ENCODE peak calls at places on chromosome 1, in nine cellular contexts. O is uterus, S is astrocyte of the spinal cord, R is fibroblast of pulmonary artery, Z is AG10803, L is upper lobe of right lung, D is HCT116, I is IMR-90, J is dorsolateral prefrontal cortex. E is an unnamed sample.

GRCh38 chr1:193663965-193664364 is 477.6 kb upstream of the B3GALT2 start:
- DNase-seq in R (no peak), J (no peak), S (no peak), D (no peak), O (no peak), Z (no peak), I (no peak), L (no peak), E (no peak)

GRCh38 chr1:12518956-12519707 is 98.9 kb downstream of the DHRS3 start:
- DNase-seq in Z (peak; percentile 72), S (peak; percentile 78), I (peak; percentile 63), L (no peak), D (no peak), O (peak; percentile 81), R (peak; percentile 55), J (peak; percentile 56), E (peak; percentile 52)

GRCh38 chr1:171712341-171712740 is 29.5 kb downstream of the VAMP4 start:
- DNase-seq in D (no peak), R (no peak), L (no peak), Z (no peak), J (no peak), O (no peak), I (no peak), S (no peak), E (no peak)

GRCh38 chr1:66503841-66504470 is 30.0 kb upstream of the SGIP1 start:
- DNase-seq in J (no peak), D (peak; percentile 68), Z (peak; percentile 81), S (peak; percentile 69), R (peak; percentile 88), L (no peak), I (peak; percentile 81), O (peak; percentile 20), E (no peak)

GRCh38 chr1:198711837-198712236 is 73.0 kb downstream of the PTPRC start:
- DNase-seq in R (no peak), D (no peak), O (no peak), J (no peak), I (no peak), Z (no peak), S (no peak), L (no peak), E (no peak)

GRCh38 chr1:18879791-18880309 is 20.4 kb upstream of the TAS1R2 start:
- DNase-seq in D (no peak), R (no peak), L (no peak), Z (no peak), J (no peak), O (no peak), S (no peak), I (no peak), E (no peak)

GRCh38 chr1:30196457-30196856 is 526.9 kb downstream of the MATN1 start:
- DNase-seq in L (no peak), O (no peak), J (no peak), S (no peak), R (no peak), D (no peak), Z (no peak), I (no peak), E (no peak)

GRCh38 chr1:235275836-235276235 is 52.1 kb downstream of the ARID4B start:
- DNase-seq in L (no peak), Z (no peak), I (no peak), O (no peak), S (no peak), R (no peak), D (no peak), J (no peak), E (no peak)

GRCh38 chr1:9164537-9164910 is 35.6 kb upstream of the GPR157 start:
- DNase-seq in O (no peak), I (no peak), D (no peak), R (no peak), L (no peak), Z (peak; percentile 38), S (peak; percentile 41), J (no peak), E (no peak)

DNA sequence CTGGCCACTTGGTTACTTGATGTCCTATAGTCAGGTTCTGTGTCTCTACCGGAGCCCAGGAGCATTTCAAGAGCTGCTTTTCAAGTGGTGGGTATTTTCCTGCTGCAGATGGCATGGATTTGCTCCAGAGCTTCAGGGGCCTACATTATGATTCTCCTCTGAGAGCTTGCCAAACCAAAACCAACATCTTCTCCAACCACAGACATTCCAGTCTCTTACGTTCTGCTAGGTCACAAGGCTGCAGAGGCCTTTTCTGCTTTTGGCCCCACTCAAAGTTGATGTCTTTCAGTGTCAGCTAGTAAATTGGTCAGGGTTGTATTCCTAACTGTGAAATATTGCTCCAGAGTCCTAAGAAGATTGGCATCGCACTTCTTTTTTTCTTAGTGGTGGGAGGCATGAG is 14.7 kb upstream of the AQP10 start:
- DNase-seq in D (no peak), L (no peak), S (peak; percentile 26), J (no peak), R (no peak), Z (peak; percentile 86), I (peak; percentile 31), O (no peak), E (no peak)
- TF ChIP-seq CTCF in D (no peak), L (no peak), S (no peak), J (no peak), R (no peak), Z (no peak), I (no peak), O (no peak), E (no peak)

GRCh38 chr1:156642265-156643185 is 608 bp downstream of the BCAN start:
- DNase-seq in R (no peak), I (no peak), Z (no peak), J (no peak), O (no peak), S (no peak), D (no peak), L (no peak), E (no peak)
- H3K4me3 ChIP-seq in R (no peak overlapping the region), I (no peak overlapping the region), Z (no peak overlapping the region), J (peak overlapping the region; percentile 67), O (peak overlapping the region; percentile 29), S (no peak overlapping the region), D (no peak overlapping the region), L (peak overlapping the region; percentile 23), E (peak overlapping the region; percentile 54)

GRCh38 chr1:78688701-78689100 is 39.1 kb downstream of the IFI44 start:
- DNase-seq in O (no peak), S (peak; percentile 68), I (peak; percentile 57), R (peak; percentile 76), L (no peak), J (no peak), D (no peak), Z (peak; percentile 79), E (no peak)
- TF ChIP-seq CTCF in O (no peak), S (peak; percentile 43), I (peak; percentile 49), R (peak; percentile 49), L (no peak), J (peak; percentile 30), D (no peak), Z (peak; percentile 60), E (no peak)

DNA sequence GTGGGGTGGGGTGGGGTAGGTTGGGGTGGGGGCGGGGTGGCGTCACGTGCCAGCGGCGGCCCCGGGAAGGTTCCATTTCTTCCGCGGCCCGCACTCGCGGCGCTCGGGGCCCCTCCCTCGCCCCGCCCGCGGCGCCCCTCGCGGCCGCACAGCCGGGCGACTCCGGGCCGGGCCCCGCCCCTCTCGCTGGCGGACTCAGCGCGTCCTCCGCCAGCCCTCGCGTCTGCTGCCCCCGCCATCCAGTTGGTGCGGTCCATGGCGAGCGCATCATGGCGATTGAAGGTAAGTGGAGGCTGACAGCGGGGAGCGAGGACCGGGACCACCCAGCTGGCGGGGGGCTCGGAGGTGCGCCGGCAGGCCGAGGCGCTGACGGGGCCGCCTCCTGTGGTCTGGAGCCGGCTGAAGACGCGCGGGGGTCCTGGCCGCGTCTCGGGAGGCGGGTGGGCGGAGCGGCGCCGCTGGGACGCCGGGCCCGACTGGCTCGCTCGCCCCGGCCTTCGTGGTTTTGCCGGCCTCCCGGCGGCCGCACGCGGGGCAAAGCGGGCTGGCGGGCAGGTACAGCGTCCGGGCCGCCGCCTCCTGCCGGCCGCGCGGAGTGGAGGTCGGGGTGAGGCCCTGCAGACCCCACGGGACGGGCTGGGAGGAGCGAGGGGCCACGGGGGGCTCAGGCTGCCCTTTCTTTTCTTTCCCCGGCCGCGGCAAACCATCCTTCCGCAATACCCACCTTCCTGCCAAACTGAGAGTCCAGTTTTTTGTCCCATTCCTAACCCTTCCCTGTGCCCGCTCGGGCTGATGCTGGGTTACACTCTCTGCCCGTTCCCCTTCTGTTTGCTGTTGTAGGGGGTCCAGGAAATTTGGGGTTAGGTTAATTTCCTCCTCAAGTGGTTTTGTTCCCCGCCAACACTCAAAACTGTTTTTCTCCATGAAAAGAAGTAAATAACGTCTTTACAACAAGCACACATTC is at the start of gene SYT14:
- DNase-seq in R (peak; percentile 78), D (no peak), J (peak; percentile 54), S (peak; percentile 69), L (no peak), Z (peak; percentile 31), I (peak; percentile 25), O (no peak), E (no peak)
- H3K4me3 ChIP-seq in R (peak within 1 kb of the TSS; percentile 63), D (no peak within 1 kb of the TSS), J (peak within 1 kb of the TSS; percentile 65), S (peak within 1 kb of the TSS; percentile 51), L (no peak within 1 kb of the TSS), Z (peak within 1 kb of the TSS; percentile 51), I (peak within 1 kb of the TSS; percentile 61), O (no peak within 1 kb of the TSS), E (no peak within 1 kb of the TSS)

DNA sequence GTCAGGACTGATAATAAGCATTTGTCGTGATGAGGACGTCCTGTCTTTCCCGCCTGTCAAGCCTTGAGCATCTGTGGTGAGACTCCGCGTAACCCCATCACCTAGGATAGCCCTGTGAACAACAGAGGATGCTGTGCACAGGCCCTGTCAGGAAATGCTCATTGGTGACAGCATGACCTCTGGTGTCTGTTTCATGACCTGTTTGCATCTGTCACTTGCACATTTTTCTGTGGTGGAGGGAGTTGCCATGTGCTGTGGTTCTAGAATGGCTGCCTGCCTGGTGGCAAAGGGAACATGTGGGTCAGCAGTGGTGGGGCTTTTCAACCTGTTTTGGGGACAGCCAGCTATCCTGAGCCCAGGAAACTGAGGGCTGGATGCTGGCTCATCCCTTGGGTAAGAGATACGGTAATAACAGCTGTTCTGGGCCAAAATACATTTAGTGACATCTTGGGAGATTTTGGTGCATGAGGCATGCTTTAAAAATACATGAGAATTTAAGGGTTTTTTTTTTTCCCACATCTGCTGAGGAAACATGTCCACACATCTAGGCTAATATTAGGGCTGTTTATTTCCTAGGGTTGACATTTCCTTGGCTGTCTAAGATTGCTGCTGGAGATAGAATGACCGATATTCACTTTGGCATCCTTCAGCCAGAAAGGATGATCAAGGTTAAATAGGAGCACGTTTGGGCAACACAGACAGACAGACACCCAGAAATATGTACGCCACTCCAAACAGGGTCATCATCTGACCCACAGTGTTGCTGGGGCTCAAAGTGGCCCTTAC is 52.9 kb downstream of the KCNC4 start:
- DNase-seq in Z (no peak), O (no peak), S (no peak), L (no peak), I (no peak), D (no peak), J (no peak), R (no peak), E (no peak)
- TF ChIP-seq CTCF in Z (no peak), O (no peak), S (no peak), L (no peak), I (no peak), D (no peak), J (no peak), R (no peak), E (no peak)

E was measured in gastrocnemius medialis.